ENCODE peak calls at places on chromosomes 11 and 22, in six cellular contexts. One of them, this sample, is unnamed.

GRCh38 chr11:60786811-60787567 is 1.9 kb downstream of the MS4A10 start:
- DNase-seq in IMR-90: peak; percentile 89
- DNase-seq in MM.1S: no peak
- DNase-seq in neural progenitor cell: no peak
- DNase-seq in GM23248: peak; percentile 82
- DNase-seq in OCI-LY7: no peak
- DNase-seq in this sample: peak; percentile 96

GRCh38 chr22:25223269-25223850 is 3.9 kb downstream of the CRYBB2 start:
- DNase-seq in IMR-90: no peak
- DNase-seq in MM.1S: no peak
- DNase-seq in neural progenitor cell: peak; percentile 80
- DNase-seq in GM23248: no peak
- DNase-seq in OCI-LY7: no peak
- DNase-seq in this sample: no peak

GRCh38 chr11:10381730-10382129 is 73.3 kb upstream of the AMPD3 start:
- DNase-seq in IMR-90: peak; percentile 37
- DNase-seq in MM.1S: no peak
- DNase-seq in neural progenitor cell: no peak
- DNase-seq in GM23248: peak; percentile 50
- DNase-seq in OCI-LY7: no peak
- DNase-seq in this sample: no peak

GRCh38 chr22:38276161-38276560 is 3.4 kb upstream of the TMEM184B start:
- DNase-seq in IMR-90: no peak
- DNase-seq in MM.1S: peak; percentile 66
- DNase-seq in neural progenitor cell: no peak
- DNase-seq in GM23248: no peak
- DNase-seq in OCI-LY7: peak; percentile 87
- DNase-seq in this sample: no peak

GRCh38 chr11:86067230-86068137 is 1.4 kb downstream of the PICALM start:
- DNase-seq in IMR-90: no peak
- DNase-seq in MM.1S: peak; percentile 15
- DNase-seq in neural progenitor cell: no peak
- DNase-seq in GM23248: peak; percentile 44
- DNase-seq in OCI-LY7: peak; percentile 28
- DNase-seq in this sample: peak; percentile 56

GRCh38 chr11:2777396-2777795 is 77.6 kb upstream of the KCNQ1OT1 start:
- DNase-seq in IMR-90: peak; percentile 34
- DNase-seq in MM.1S: no peak
- DNase-seq in neural progenitor cell: no peak
- DNase-seq in GM23248: peak; percentile 42
- DNase-seq in OCI-LY7: no peak
- DNase-seq in this sample: no peak

GRCh38 chr11:130804306-130805077 is 111.8 kb downstream of the SNX19 start:
- DNase-seq in IMR-90: no peak
- DNase-seq in MM.1S: peak; percentile 80
- DNase-seq in neural progenitor cell: no peak
- DNase-seq in GM23248: no peak
- DNase-seq in OCI-LY7: no peak
- DNase-seq in this sample: no peak

GRCh38 chr11:96090711-96091110 is 166.8 kb upstream of the MTMR2 start:
- DNase-seq in IMR-90: peak; percentile 85
- DNase-seq in MM.1S: no peak
- DNase-seq in neural progenitor cell: no peak
- DNase-seq in GM23248: peak; percentile 79
- DNase-seq in OCI-LY7: no peak
- DNase-seq in this sample: no peak

GRCh38 chr11:78714539-78714938 is 139.9 kb upstream of the NARS2 start:
- DNase-seq in IMR-90: no peak
- DNase-seq in MM.1S: no peak
- DNase-seq in neural progenitor cell: no peak
- DNase-seq in GM23248: no peak
- DNase-seq in OCI-LY7: no peak
- DNase-seq in this sample: no peak

GRCh38 chr11:28730336-28730735 is 622.1 kb downstream of the METTL15 start:
- DNase-seq in IMR-90: peak; percentile 38
- DNase-seq in MM.1S: no peak
- DNase-seq in neural progenitor cell: no peak
- DNase-seq in GM23248: peak; percentile 80
- DNase-seq in OCI-LY7: no peak
- DNase-seq in this sample: no peak

GRCh38 chr11:66595245-66595904 is 2.4 kb downstream of the CCS start:
- DNase-seq in IMR-90: peak; percentile 76
- DNase-seq in MM.1S: no peak
- DNase-seq in neural progenitor cell: no peak
- DNase-seq in GM23248: peak; percentile 58
- DNase-seq in OCI-LY7: no peak
- DNase-seq in this sample: no peak

GRCh38 chr22:44746836-44747519 is 5.4 kb upstream of the ARHGAP8 start:
- DNase-seq in IMR-90: peak; percentile 69
- DNase-seq in MM.1S: no peak
- DNase-seq in neural progenitor cell: no peak
- DNase-seq in GM23248: no peak
- DNase-seq in OCI-LY7: no peak
- DNase-seq in this sample: no peak

GRCh38 chr22:45977551-45978274 is 751 bp upstream of the WNT7B start:
- DNase-seq in IMR-90: peak; percentile 22
- DNase-seq in MM.1S: no peak
- DNase-seq in neural progenitor cell: peak; percentile 77
- DNase-seq in GM23248: peak; percentile 53
- DNase-seq in OCI-LY7: no peak
- DNase-seq in this sample: no peak

GRCh38 chr11:131674051-131674755 is 303.8 kb downstream of the NTM start:
- DNase-seq in IMR-90: peak; percentile 86
- DNase-seq in MM.1S: peak; percentile 56
- DNase-seq in neural progenitor cell: peak; percentile 71
- DNase-seq in GM23248: peak; percentile 93
- DNase-seq in OCI-LY7: peak; percentile 44
- DNase-seq in this sample: peak; percentile 62

GRCh38 chr11:91243630-91244029 is 981.0 kb upstream of the FAT3 start:
- DNase-seq in IMR-90: no peak
- DNase-seq in MM.1S: no peak
- DNase-seq in neural progenitor cell: no peak
- DNase-seq in GM23248: no peak
- DNase-seq in OCI-LY7: no peak
- DNase-seq in this sample: no peak

GRCh38 chr11:70019576-70020011 is 58.5 kb upstream of the ANO1 start:
- DNase-seq in IMR-90: peak; percentile 45
- DNase-seq in MM.1S: no peak
- DNase-seq in neural progenitor cell: no peak
- DNase-seq in GM23248: peak; percentile 83
- DNase-seq in OCI-LY7: no peak
- DNase-seq in this sample: no peak
- H4K20me1 ChIP-seq in IMR-90: no peaks in the 10 kb centered on the region
- H4K20me1 ChIP-seq in MM.1S: no peaks in the 10 kb centered on the region
- H4K20me1 ChIP-seq in neural progenitor cell: no peaks in the 10 kb centered on the region
- H4K20me1 ChIP-seq in GM23248: no peaks in the 10 kb centered on the region
- H4K20me1 ChIP-seq in OCI-LY7: no peaks in the 10 kb centered on the region
- H4K20me1 ChIP-seq in this sample: no peaks in the 10 kb centered on the region

GRCh38 chr11:15139101-15139770 is 24.5 kb downstream of the INSC start:
- DNase-seq in IMR-90: no peak
- DNase-seq in MM.1S: no peak
- DNase-seq in neural progenitor cell: no peak
- DNase-seq in GM23248: no peak
- DNase-seq in OCI-LY7: no peak
- DNase-seq in this sample: no peak
- H4K20me1 ChIP-seq in IMR-90: no peaks in the 10 kb centered on the region
- H4K20me1 ChIP-seq in MM.1S: no peaks in the 10 kb centered on the region
- H4K20me1 ChIP-seq in neural progenitor cell: no peaks in the 10 kb centered on the region
- H4K20me1 ChIP-seq in GM23248: no peaks in the 10 kb centered on the region
- H4K20me1 ChIP-seq in OCI-LY7: no peaks in the 10 kb centered on the region
- H4K20me1 ChIP-seq in this sample: no peaks in the 10 kb centered on the region

GRCh38 chr22:49779853-49780271 is 47.8 kb downstream of the BRD1 start:
- DNase-seq in IMR-90: no peak
- DNase-seq in MM.1S: no peak
- DNase-seq in neural progenitor cell: no peak
- DNase-seq in GM23248: no peak
- DNase-seq in OCI-LY7: no peak
- DNase-seq in this sample: no peak
- H4K20me1 ChIP-seq in IMR-90: peaks cover 79% of the 10 kb centered on the region
- H4K20me1 ChIP-seq in MM.1S: no peaks in the 10 kb centered on the region
- H4K20me1 ChIP-seq in neural progenitor cell: peaks cover 83% of the 10 kb centered on the region
- H4K20me1 ChIP-seq in GM23248: no peaks in the 10 kb centered on the region
- H4K20me1 ChIP-seq in OCI-LY7: no peaks in the 10 kb centered on the region
- H4K20me1 ChIP-seq in this sample: peaks cover 3% of the 10 kb centered on the region

GRCh38 chr22:19271856-19272535 is 19.5 kb downstream of the CLTCL1 start:
- DNase-seq in IMR-90: peak; percentile 74
- DNase-seq in MM.1S: no peak
- DNase-seq in neural progenitor cell: no peak
- DNase-seq in GM23248: no peak
- DNase-seq in OCI-LY7: no peak
- DNase-seq in this sample: no peak
- H4K20me1 ChIP-seq in IMR-90: peaks cover 4% of the 10 kb centered on the region
- H4K20me1 ChIP-seq in MM.1S: no peaks in the 10 kb centered on the region
- H4K20me1 ChIP-seq in neural progenitor cell: no peaks in the 10 kb centered on the region
- H4K20me1 ChIP-seq in GM23248: no peaks in the 10 kb centered on the region
- H4K20me1 ChIP-seq in OCI-LY7: no peaks in the 10 kb centered on the region
- H4K20me1 ChIP-seq in this sample: no peaks in the 10 kb centered on the region